ENCODE peak calls at places on chromosomes 1 and 21, in nine cellular contexts. G, X, C, K, B, U, Y, M and H are unnamed samples.
A peak's percentile ranks its signal among the peaks of the same experiment; 100 is the strongest.

GRCh38 chr1:94522304-94522703 is 19.3 kb downstream of the F3 start:
- DNase-seq in G (no peak), X (peak; percentile 61), C (no peak), K (peak; percentile 26), B (no peak), U (peak; percentile 76), Y (no peak), M (peak; percentile 41), H (no peak)

GRCh38 chr1:29688477-29689365 is 452.4 kb downstream of the PTPRU start:
- DNase-seq in G (no peak), X (no peak), C (no peak), K (no peak), B (peak; percentile 73), U (peak; percentile 81), Y (no peak), M (no peak), H (no peak)

GRCh38 chr1:20237646-20238045 is 51.3 kb upstream of the PLA2G2C start:
- DNase-seq in G (no peak), X (no peak), C (no peak), K (no peak), B (no peak), U (no peak), Y (no peak), M (no peak), H (no peak)

GRCh38 chr1:89739013-89739843 is 81.6 kb upstream of the LRRC8D start:
- DNase-seq in G (no peak), X (no peak), C (no peak), K (no peak), B (no peak), U (peak; percentile 47), Y (no peak), M (no peak), H (no peak)

GRCh38 chr1:38614861-38615260 is 244.7 kb downstream of the RRAGC start:
- DNase-seq in G (no peak), X (no peak), C (no peak), K (no peak), B (no peak), U (no peak), Y (no peak), M (no peak), H (no peak)

GRCh38 chr1:210246447-210246846 is 13.9 kb downstream of the SERTAD4 start:
- DNase-seq in G (no peak), X (no peak), C (no peak), K (no peak), B (peak; percentile 45), U (peak; percentile 55), Y (no peak), M (no peak), H (no peak)

GRCh38 chr1:209051598-209051997 is 531.9 kb upstream of the CAMK1G start:
- DNase-seq in G (no peak), X (no peak), C (no peak), K (no peak), B (no peak), U (no peak), Y (no peak), M (no peak), H (no peak)

GRCh38 chr1:152182942-152183341 is 23.9 kb upstream of the RPTN start:
- DNase-seq in G (no peak), X (no peak), C (no peak), K (no peak), B (no peak), U (peak; percentile 81), Y (no peak), M (no peak), H (no peak)

GRCh38 chr1:204146965-204147364 is 4.9 kb downstream of the ETNK2 start:
- DNase-seq in G (no peak), X (no peak), C (no peak), K (no peak), B (no peak), U (no peak), Y (no peak), M (no peak), H (no peak)

GRCh38 chr21:37408464-37409193 is 42.1 kb downstream of the DYRK1A start:
- DNase-seq in G (no peak), X (no peak), C (no peak), K (no peak), B (no peak), U (no peak), Y (no peak), M (no peak), H (no peak)

GRCh38 chr1:153404768-153405167 is 11.6 kb upstream of the S100A7A start:
- DNase-seq in G (peak; percentile 16), X (no peak), C (peak; percentile 39), K (no peak), B (no peak), U (no peak), Y (peak; percentile 71), M (no peak), H (no peak)

GRCh38 chr1:195763907-195764183 is 844.4 kb downstream of the KCNT2 start:
- DNase-seq in G (no peak), X (no peak), C (no peak), K (no peak), B (no peak), U (no peak), Y (no peak), M (no peak), H (no peak)

GRCh38 chr1:21904725-21905520 is 32.2 kb downstream of the HSPG2 start:
- DNase-seq in G (no peak), X (peak; percentile 54), C (no peak), K (no peak), B (no peak), U (peak; percentile 88), Y (peak; percentile 58), M (peak; percentile 85), H (no peak)

GRCh38 chr1:184931566-184931965 is 42.7 kb downstream of the NIBAN1 start:
- DNase-seq in G (no peak), X (no peak), C (no peak), K (no peak), B (no peak), U (no peak), Y (no peak), M (no peak), H (no peak)

GRCh38 chr1:243912347-243912746 is 62.3 kb upstream of the AKT3 start:
- DNase-seq in G (no peak), X (no peak), C (no peak), K (no peak), B (no peak), U (no peak), Y (no peak), M (no peak), H (no peak)

GRCh38 chr1:243921113-243921512 is 71.1 kb upstream of the AKT3 start:
- DNase-seq in G (no peak), X (no peak), C (no peak), K (no peak), B (no peak), U (no peak), Y (no peak), M (no peak), H (no peak)

GRCh38 chr1:243916160-243916559 is 66.1 kb upstream of the AKT3 start:
- DNase-seq in G (no peak), X (no peak), C (no peak), K (no peak), B (no peak), U (no peak), Y (no peak), M (no peak), H (no peak)

GRCh38 chr1:243917863-243918565 is 68.0 kb upstream of the AKT3 start:
- DNase-seq in G (no peak), X (peak; percentile 30), C (no peak), K (peak; percentile 4), B (no peak), U (peak; percentile 26), Y (no peak), M (peak; percentile 29), H (no peak)

DNA sequence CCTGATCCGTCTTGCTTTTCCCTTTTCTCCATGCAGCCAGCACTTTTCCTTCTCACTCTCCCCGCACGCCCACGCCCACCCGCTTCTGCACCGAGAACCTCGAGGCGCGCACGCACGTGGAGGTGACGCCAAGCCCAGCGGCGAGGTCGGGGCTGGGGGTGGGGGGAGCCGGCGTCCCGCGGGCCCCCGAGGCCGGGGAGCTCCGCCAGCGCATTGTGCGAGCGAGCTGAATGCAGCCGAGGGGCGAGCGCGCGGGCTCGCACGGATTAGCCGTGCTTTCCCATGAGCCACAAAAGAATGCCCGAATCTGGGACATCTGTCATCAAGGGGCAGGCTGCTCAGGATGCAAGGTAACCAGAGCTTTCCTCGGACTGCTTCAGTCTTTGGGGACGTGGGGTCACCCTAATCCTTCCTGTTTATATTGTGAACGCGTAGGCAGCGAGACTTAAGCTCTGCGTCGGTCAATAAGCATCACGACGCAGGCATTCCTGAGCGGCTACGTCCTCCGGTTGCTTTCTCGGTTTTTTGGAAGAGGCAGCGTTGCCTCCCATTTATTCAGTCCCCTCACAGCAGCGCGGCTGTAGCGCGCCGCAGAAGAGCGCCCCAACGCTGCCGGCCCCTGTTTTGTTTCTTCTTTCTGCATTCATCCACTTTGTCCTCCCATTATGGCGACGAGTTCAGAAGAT is 67.3 kb upstream of the AKT3 start:
- DNase-seq in G (no peak), X (peak; percentile 60), C (no peak), K (peak; percentile 10), B (peak; percentile 72), U (peak; percentile 75), Y (no peak), M (peak; percentile 60), H (no peak)
- TF ChIP-seq CTCF in G (no peak), X (no peak), C (no peak), K (no peak), B (peak; percentile 29), U (peak; percentile 10), Y (no peak), M (peak; percentile 11), H (no peak)

GRCh38 chr1:219144659-219145313 is 28.9 kb upstream of the LYPLAL1 start:
- DNase-seq in G (no peak), X (no peak), C (no peak), K (no peak), B (no peak), U (no peak), Y (no peak), M (no peak), H (no peak)
- TF ChIP-seq CTCF in G (no peak), X (no peak), C (no peak), K (no peak), B (no peak), U (no peak), Y (no peak), M (no peak), H (no peak)

DNA sequence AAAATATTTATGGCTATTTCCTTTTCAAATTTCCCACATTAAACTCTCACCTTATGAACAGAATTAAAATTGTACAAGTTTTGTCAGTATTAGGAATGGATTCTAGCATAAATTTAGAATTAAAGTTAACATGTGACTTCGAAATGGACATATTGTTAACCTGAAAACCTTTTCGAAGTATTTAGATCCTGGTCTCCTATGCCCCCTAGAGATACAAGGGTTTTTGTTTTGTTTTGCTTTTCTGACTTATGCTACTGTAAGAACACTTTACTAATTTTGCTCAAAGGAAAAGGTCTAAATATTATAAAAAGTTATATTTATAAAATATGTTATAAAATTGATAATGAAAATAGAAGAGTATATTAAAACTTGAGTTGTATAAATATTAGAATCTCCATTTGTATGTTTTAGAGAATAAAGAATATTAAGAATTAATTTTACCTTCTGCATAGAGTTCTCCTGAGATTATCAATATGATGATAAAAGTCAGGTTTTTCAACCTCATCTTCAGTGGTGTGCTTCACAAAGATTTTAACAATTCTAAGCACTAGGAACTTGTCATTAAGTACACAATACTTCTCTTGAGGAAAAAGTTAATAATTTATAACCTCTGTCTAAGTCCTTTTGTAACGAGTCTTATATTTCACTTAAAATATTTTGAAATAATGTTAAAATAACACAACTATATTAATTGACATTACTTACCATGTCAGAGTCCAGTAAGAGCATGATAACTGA is at the start of gene F13B:
- DNase-seq in G (no peak), X (no peak), C (no peak), K (no peak), B (no peak), U (no peak), Y (no peak), M (no peak), H (no peak)
- TF ChIP-seq CTCF in G (no peak), X (no peak), C (no peak), K (no peak), B (no peak), U (no peak), Y (no peak), M (no peak), H (no peak)

GRCh38 chr1:110582378-110582777 is 23.8 kb downstream of the KCNA2 start:
- DNase-seq in G (no peak), X (no peak), C (no peak), K (no peak), B (no peak), U (no peak), Y (no peak), M (no peak), H (no peak)
- TF ChIP-seq CTCF in G (no peak), X (no peak), C (no peak), K (no peak), B (no peak), U (no peak), Y (no peak), M (no peak), H (no peak)